ENCODE peak calls at places on chromosomes 13 and 19, in ten cellular contexts. One of them, this sample, is unnamed.

GRCh38 chr19:49150106-49150943 is 4.9 kb downstream of the HRC start:
- DNase-seq in NB4: peak; percentile 83
- DNase-seq in Caco-2: peak; percentile 96
- DNase-seq in cardiac fibroblast: peak; percentile 82
- DNase-seq in endodermal cell: peak; percentile 93
- DNase-seq in kidney: peak; percentile 95
- DNase-seq in esophagus muscularis mucosa: no peak
- DNase-seq in upper lobe of right lung: peak; percentile 91
- DNase-seq in lower leg skin: peak; percentile 73
- DNase-seq in PC-9: peak; percentile 85
- DNase-seq in this sample: peak; percentile 86

GRCh38 chr13:71603255-71603654 is 263.7 kb downstream of the DACH1 start:
- DNase-seq in NB4: no peak
- DNase-seq in Caco-2: no peak
- DNase-seq in cardiac fibroblast: no peak
- DNase-seq in endodermal cell: no peak
- DNase-seq in kidney: no peak
- DNase-seq in esophagus muscularis mucosa: no peak
- DNase-seq in upper lobe of right lung: no peak
- DNase-seq in lower leg skin: no peak
- DNase-seq in PC-9: no peak
- DNase-seq in this sample: no peak

GRCh38 chr13:40798380-40798779 is 9.0 kb downstream of the SLC25A15 start:
- DNase-seq in NB4: peak; percentile 70
- DNase-seq in Caco-2: no peak
- DNase-seq in cardiac fibroblast: no peak
- DNase-seq in endodermal cell: no peak
- DNase-seq in kidney: no peak
- DNase-seq in esophagus muscularis mucosa: no peak
- DNase-seq in upper lobe of right lung: no peak
- DNase-seq in lower leg skin: no peak
- DNase-seq in PC-9: no peak
- DNase-seq in this sample: no peak

GRCh38 chr19:34332027-34332786 is 32.8 kb upstream of the GPI start:
- DNase-seq in NB4: no peak
- DNase-seq in Caco-2: no peak
- DNase-seq in cardiac fibroblast: no peak
- DNase-seq in endodermal cell: no peak
- DNase-seq in kidney: no peak
- DNase-seq in esophagus muscularis mucosa: no peak
- DNase-seq in upper lobe of right lung: no peak
- DNase-seq in lower leg skin: no peak
- DNase-seq in PC-9: no peak
- DNase-seq in this sample: no peak

GRCh38 chr19:48341006-48341405 is 15.7 kb downstream of the EMP3 start:
- DNase-seq in NB4: peak; percentile 39
- DNase-seq in Caco-2: no peak
- DNase-seq in cardiac fibroblast: no peak
- DNase-seq in endodermal cell: no peak
- DNase-seq in kidney: no peak
- DNase-seq in esophagus muscularis mucosa: no peak
- DNase-seq in upper lobe of right lung: no peak
- DNase-seq in lower leg skin: peak; percentile 55
- DNase-seq in PC-9: no peak
- DNase-seq in this sample: peak; percentile 38

GRCh38 chr19:32687681-32688080 is 3.9 kb upstream of the NUDT19 start:
- DNase-seq in NB4: no peak
- DNase-seq in Caco-2: no peak
- DNase-seq in cardiac fibroblast: no peak
- DNase-seq in endodermal cell: no peak
- DNase-seq in kidney: no peak
- DNase-seq in esophagus muscularis mucosa: no peak
- DNase-seq in upper lobe of right lung: no peak
- DNase-seq in lower leg skin: no peak
- DNase-seq in PC-9: no peak
- DNase-seq in this sample: no peak

GRCh38 chr13:23428183-23428528 is 5.3 kb downstream of the SACS start:
- DNase-seq in NB4: no peak
- DNase-seq in Caco-2: no peak
- DNase-seq in cardiac fibroblast: peak; percentile 42
- DNase-seq in endodermal cell: no peak
- DNase-seq in kidney: no peak
- DNase-seq in esophagus muscularis mucosa: no peak
- DNase-seq in upper lobe of right lung: no peak
- DNase-seq in lower leg skin: no peak
- DNase-seq in PC-9: no peak
- DNase-seq in this sample: peak; percentile 30

GRCh38 chr19:10894911-10895213 is 23.5 kb downstream of the CARM1 start:
- DNase-seq in NB4: no peak
- DNase-seq in Caco-2: no peak
- DNase-seq in cardiac fibroblast: no peak
- DNase-seq in endodermal cell: peak; percentile 52
- DNase-seq in kidney: no peak
- DNase-seq in esophagus muscularis mucosa: no peak
- DNase-seq in upper lobe of right lung: no peak
- DNase-seq in lower leg skin: no peak
- DNase-seq in PC-9: no peak
- DNase-seq in this sample: no peak

GRCh38 chr13:39385154-39385553 is 217.8 kb downstream of the LHFPL6 start:
- DNase-seq in NB4: no peak
- DNase-seq in Caco-2: no peak
- DNase-seq in cardiac fibroblast: no peak
- DNase-seq in endodermal cell: no peak
- DNase-seq in kidney: no peak
- DNase-seq in esophagus muscularis mucosa: no peak
- DNase-seq in upper lobe of right lung: no peak
- DNase-seq in lower leg skin: no peak
- DNase-seq in PC-9: no peak
- DNase-seq in this sample: no peak

GRCh38 chr13:24747248-24748151 is 16.5 kb upstream of the RNF17 start:
- DNase-seq in NB4: peak; percentile 40
- DNase-seq in Caco-2: no peak
- DNase-seq in cardiac fibroblast: peak; percentile 15
- DNase-seq in endodermal cell: peak; percentile 78
- DNase-seq in kidney: no peak
- DNase-seq in esophagus muscularis mucosa: no peak
- DNase-seq in upper lobe of right lung: peak; percentile 64
- DNase-seq in lower leg skin: no peak
- DNase-seq in PC-9: no peak
- DNase-seq in this sample: peak; percentile 15

GRCh38 chr13:42832341-42833153 is 51.2 kb downstream of the FAM216B start:
- DNase-seq in NB4: peak; percentile 8
- DNase-seq in Caco-2: no peak
- DNase-seq in cardiac fibroblast: peak; percentile 88
- DNase-seq in endodermal cell: no peak
- DNase-seq in kidney: peak; percentile 70
- DNase-seq in esophagus muscularis mucosa: no peak
- DNase-seq in upper lobe of right lung: no peak
- DNase-seq in lower leg skin: no peak
- DNase-seq in PC-9: peak; percentile 19
- DNase-seq in this sample: peak; percentile 84

DNA sequence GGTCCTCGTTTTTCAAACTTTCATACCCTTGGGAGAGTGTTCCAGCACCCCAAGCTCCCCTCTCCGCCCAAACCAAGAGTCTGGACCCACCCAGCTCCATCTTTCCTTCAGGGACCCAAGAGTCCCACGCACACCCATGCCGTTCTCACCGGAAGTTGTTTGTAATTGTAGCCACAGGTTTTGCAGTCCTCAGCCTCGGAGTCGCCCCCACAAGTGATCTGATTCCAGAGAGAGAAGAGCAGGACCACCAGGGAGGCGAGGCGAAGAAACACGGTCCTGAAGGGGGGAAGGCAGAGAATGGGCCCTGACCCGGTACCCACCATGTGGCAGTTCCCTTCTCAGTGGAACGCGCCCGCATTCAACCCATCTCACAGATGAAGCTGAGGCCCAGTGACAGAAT is 3.4 kb upstream of the LENG1 start:
- DNase-seq in NB4: no peak
- DNase-seq in Caco-2: no peak
- DNase-seq in cardiac fibroblast: no peak
- DNase-seq in endodermal cell: no peak
- DNase-seq in kidney: peak; percentile 72
- DNase-seq in esophagus muscularis mucosa: no peak
- DNase-seq in upper lobe of right lung: no peak
- DNase-seq in lower leg skin: no peak
- DNase-seq in PC-9: no peak
- DNase-seq in this sample: no peak
- H3K4me3 ChIP-seq in NB4: peak overlapping the region; percentile 21
- H3K4me3 ChIP-seq in Caco-2: peak overlapping the region; percentile 37
- H3K4me3 ChIP-seq in cardiac fibroblast: peak overlapping the region; percentile 51
- H3K4me3 ChIP-seq in endodermal cell: no peak overlapping the region
- H3K4me3 ChIP-seq in kidney: peak overlapping the region; percentile 49
- H3K4me3 ChIP-seq in esophagus muscularis mucosa: peak overlapping the region; percentile 46
- H3K4me3 ChIP-seq in upper lobe of right lung: peak overlapping the region; percentile 47
- H3K4me3 ChIP-seq in lower leg skin: no peak overlapping the region
- H3K4me3 ChIP-seq in PC-9: peak overlapping the region; percentile 51
- H3K4me3 ChIP-seq in this sample: no peak overlapping the region

GRCh38 chr13:114015608-114016295 is 41.9 kb upstream of the C13orf46 start:
- DNase-seq in NB4: no peak
- DNase-seq in Caco-2: no peak
- DNase-seq in cardiac fibroblast: peak; percentile 38
- DNase-seq in endodermal cell: no peak
- DNase-seq in kidney: no peak
- DNase-seq in esophagus muscularis mucosa: no peak
- DNase-seq in upper lobe of right lung: peak; percentile 82
- DNase-seq in lower leg skin: peak; percentile 88
- DNase-seq in PC-9: peak; percentile 83
- DNase-seq in this sample: peak; percentile 32
- H3K4me3 ChIP-seq in NB4: no peak overlapping the region
- H3K4me3 ChIP-seq in Caco-2: no peak overlapping the region
- H3K4me3 ChIP-seq in cardiac fibroblast: no peak overlapping the region
- H3K4me3 ChIP-seq in endodermal cell: no peak overlapping the region
- H3K4me3 ChIP-seq in kidney: no peak overlapping the region
- H3K4me3 ChIP-seq in esophagus muscularis mucosa: no peak overlapping the region
- H3K4me3 ChIP-seq in upper lobe of right lung: no peak overlapping the region
- H3K4me3 ChIP-seq in lower leg skin: no peak overlapping the region
- H3K4me3 ChIP-seq in PC-9: no peak overlapping the region
- H3K4me3 ChIP-seq in this sample: no peak overlapping the region

DNA sequence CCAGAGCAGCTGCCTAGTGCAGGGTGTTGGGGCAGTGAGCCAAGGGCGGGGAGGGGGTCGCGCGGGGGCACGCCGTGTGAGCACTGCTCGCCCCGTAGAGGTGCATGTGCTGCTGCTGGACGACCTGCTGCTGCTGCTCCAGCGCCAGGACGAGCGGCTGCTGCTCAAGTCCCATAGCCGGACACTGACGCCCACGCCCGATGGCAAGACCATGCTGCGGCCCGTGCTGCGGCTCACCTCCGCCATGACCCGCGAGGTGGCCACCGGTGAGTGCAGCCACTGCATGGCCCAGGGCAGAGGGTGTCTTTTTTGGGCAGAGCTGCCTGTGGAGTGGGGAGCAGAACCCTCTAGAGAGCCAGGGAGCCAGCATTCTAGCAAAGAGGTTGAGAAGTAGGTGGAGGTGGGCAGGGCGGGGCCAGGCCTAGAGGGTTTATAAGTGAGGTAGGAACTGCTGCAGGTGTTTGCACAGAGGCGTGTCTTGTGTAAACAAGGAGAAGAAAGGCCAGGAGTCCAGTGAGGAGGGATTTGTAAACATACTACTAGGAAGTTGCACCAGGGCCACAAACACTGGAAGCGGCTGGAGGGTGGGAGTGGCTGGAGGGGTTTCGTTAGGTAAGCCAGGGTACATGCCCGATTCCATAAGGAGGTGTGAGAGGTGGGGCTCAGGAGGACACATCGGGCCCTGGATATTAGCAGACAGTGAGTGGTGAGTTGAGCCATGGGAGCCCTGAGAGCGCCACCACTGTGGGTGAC is 21.3 kb downstream of the ARHGEF1 start:
- DNase-seq in NB4: no peak
- DNase-seq in Caco-2: peak; percentile 97
- DNase-seq in cardiac fibroblast: no peak
- DNase-seq in endodermal cell: no peak
- DNase-seq in kidney: no peak
- DNase-seq in esophagus muscularis mucosa: no peak
- DNase-seq in upper lobe of right lung: peak; percentile 93
- DNase-seq in lower leg skin: no peak
- DNase-seq in PC-9: peak; percentile 78
- DNase-seq in this sample: no peak
- H3K4me3 ChIP-seq in NB4: no peak overlapping the region
- H3K4me3 ChIP-seq in Caco-2: no peak overlapping the region
- H3K4me3 ChIP-seq in cardiac fibroblast: no peak overlapping the region
- H3K4me3 ChIP-seq in endodermal cell: no peak overlapping the region
- H3K4me3 ChIP-seq in kidney: no peak overlapping the region
- H3K4me3 ChIP-seq in esophagus muscularis mucosa: no peak overlapping the region
- H3K4me3 ChIP-seq in upper lobe of right lung: peak overlapping the region; percentile 8
- H3K4me3 ChIP-seq in lower leg skin: no peak overlapping the region
- H3K4me3 ChIP-seq in PC-9: no peak overlapping the region
- H3K4me3 ChIP-seq in this sample: no peak overlapping the region

DNA sequence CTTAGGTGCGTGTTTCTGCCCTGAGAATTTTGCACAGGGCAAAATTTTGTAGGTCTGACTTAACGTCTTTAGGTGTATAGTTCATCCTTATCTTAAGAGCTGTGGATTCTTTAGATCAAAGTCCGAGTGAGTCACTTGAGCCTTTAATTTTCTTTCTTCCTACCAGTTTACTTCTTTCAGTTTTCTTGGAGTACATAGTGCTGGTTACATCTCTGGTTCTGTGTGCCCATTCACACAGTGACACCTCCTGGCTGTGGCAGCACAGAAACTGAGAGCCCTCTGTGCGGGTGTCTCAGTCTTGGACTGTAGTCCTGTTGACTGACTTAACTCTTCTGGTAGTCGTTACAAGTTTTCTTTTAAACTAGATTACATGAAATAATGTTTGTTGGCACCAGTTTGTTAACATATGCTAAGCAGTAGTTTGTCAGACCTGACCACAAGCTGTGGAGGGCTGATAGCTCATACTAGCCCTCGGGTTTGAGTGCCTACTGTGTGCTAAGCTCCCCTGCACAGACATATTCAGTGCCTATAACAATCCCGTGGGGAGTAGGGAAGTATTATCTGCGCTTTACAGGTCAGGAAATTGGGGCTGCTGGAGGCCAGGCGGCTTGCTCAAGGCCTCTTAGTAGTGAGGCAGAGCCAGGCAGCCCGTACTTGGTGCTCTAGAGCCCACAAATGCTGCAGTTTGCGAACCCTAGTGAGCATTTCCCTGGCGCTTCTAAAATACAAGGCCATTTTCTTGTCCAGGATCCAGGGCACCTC is 1.6 kb downstream of the GATAD2A start:
- DNase-seq in NB4: peak; percentile 68
- DNase-seq in Caco-2: peak; percentile 54
- DNase-seq in cardiac fibroblast: peak; percentile 61
- DNase-seq in endodermal cell: no peak
- DNase-seq in kidney: no peak
- DNase-seq in esophagus muscularis mucosa: no peak
- DNase-seq in upper lobe of right lung: no peak
- DNase-seq in lower leg skin: no peak
- DNase-seq in PC-9: no peak
- DNase-seq in this sample: peak; percentile 52
- H3K4me3 ChIP-seq in NB4: peak overlapping the region; percentile 91
- H3K4me3 ChIP-seq in Caco-2: peak overlapping the region; percentile 89
- H3K4me3 ChIP-seq in cardiac fibroblast: peak overlapping the region; percentile 67
- H3K4me3 ChIP-seq in endodermal cell: peak overlapping the region; percentile 90
- H3K4me3 ChIP-seq in kidney: peak overlapping the region; percentile 89
- H3K4me3 ChIP-seq in esophagus muscularis mucosa: peak overlapping the region; percentile 97
- H3K4me3 ChIP-seq in upper lobe of right lung: peak overlapping the region; percentile 80
- H3K4me3 ChIP-seq in lower leg skin: peak overlapping the region; percentile 84
- H3K4me3 ChIP-seq in PC-9: peak overlapping the region; percentile 92
- H3K4me3 ChIP-seq in this sample: peak overlapping the region; percentile 76